ENCODE peak calls at places on chromosomes 1 and 21, in five cellular contexts. J is HCEC 1CT, U is adrenal gland, F is nucleus accumbens, C is GM13977. V is an unnamed sample.

GRCh38 chr1:200437556-200438203 is 27.8 kb upstream of the ZNF281 start:
- DNase-seq in J (peak; percentile 26), U (no peak), F (no peak), C (peak; percentile 29), V (no peak)

GRCh38 chr1:39431927-39432326 is 59.5 kb upstream of the BMP8A start:
- DNase-seq in J (peak; percentile 88), U (no peak), F (no peak), C (no peak), V (no peak)

GRCh38 chr1:157099633-157100009 is at the start of gene ETV3L:
- DNase-seq in J (no peak), U (no peak), F (no peak), C (no peak), V (no peak)

GRCh38 chr21:34936874-34937563 is 112.1 kb downstream of the RUNX1 start:
- DNase-seq in J (no peak), U (no peak), F (no peak), C (no peak), V (no peak)

GRCh38 chr1:32716312-32717126 is 13.9 kb upstream of the SYNC start:
- DNase-seq in J (no peak), U (peak; percentile 87), F (no peak), C (peak; percentile 85), V (peak; percentile 97)

GRCh38 chr1:223087231-223087990 is 55.6 kb downstream of the TLR5 start:
- DNase-seq in J (no peak), U (no peak), F (no peak), C (no peak), V (no peak)

GRCh38 chr1:205748398-205749093 is 1.4 kb downstream of the NUCKS1 start:
- DNase-seq in J (peak; percentile 54), U (peak; percentile 34), F (no peak), C (no peak), V (no peak)

GRCh38 chr1:206012086-206012859 is 9.1 kb upstream of the RAB7B start:
- DNase-seq in J (no peak), U (peak; percentile 71), F (no peak), C (peak; percentile 65), V (no peak)

GRCh38 chr21:27423906-27424595 is 457.2 kb upstream of the ADAMTS5 start:
- DNase-seq in J (peak; percentile 49), U (no peak), F (no peak), C (no peak), V (no peak)

GRCh38 chr1:153749408-153750005 is 21.7 kb downstream of the INTS3 start:
- DNase-seq in J (peak; percentile 77), U (peak; percentile 89), F (peak; percentile 42), C (peak; percentile 84), V (peak; percentile 88)

GRCh38 chr1:160416369-160416768 is 16.0 kb downstream of the VANGL2 start:
- DNase-seq in J (peak; percentile 23), U (no peak), F (no peak), C (no peak), V (no peak)

GRCh38 chr1:244461254-244462071 is at the start of gene CATSPERE:
- DNase-seq in J (peak; percentile 75), U (peak; percentile 89), F (peak; percentile 69), C (peak; percentile 92), V (peak; percentile 95)